ENCODE peak calls at places on chromosomes 16 and 17, in ten cellular contexts. O is NB4; R is activated CD4-positive, alpha-beta T cell treated with anti-CD3 and anti-CD28 coated beads, Interleukin-2, amount 10 ng/mL, durations not matched to agents 7 days and 5 days; C is stimulated activated CD4-positive, alpha-beta T cell treated with anti-CD3 and anti-CD28 coated beads, Interleukin-1b, Interleukin-23, amount 100 ng/mL, for 1 hour; P is activated effector memory CD4-positive, alpha-beta T cell treated with anti-CD3 and anti-CD28 coated beads, Interleukin-2, amount 50 U/mL, for 16 hours; I is EL; B is epithelial cell of esophagus; U is AG04450; F is suprapubic skin; G is heart left ventricle. M is an unnamed sample.
A peak's percentile ranks its signal among the peaks of the same experiment; 100 is the strongest.

GRCh38 chr17:79224903-79225302 is 150.3 kb downstream of the ENGASE start:
- DNase-seq in B (no peak), R (no peak), I (no peak), F (no peak), C (no peak), G (no peak), O (no peak), P (no peak), U (no peak), M (no peak)

GRCh38 chr16:27918755-27919154 is 144.8 kb downstream of the GSG1L start:
- DNase-seq in G (no peak), I (peak; percentile 15), R (no peak), O (no peak), P (no peak), B (peak; percentile 5), F (no peak), U (no peak), C (no peak), M (no peak)

GRCh38 chr17:8801135-8801840 is 2.1 kb upstream of the MFSD6L start:
- DNase-seq in I (no peak), G (no peak), C (no peak), B (no peak), O (no peak), U (no peak), P (no peak), R (no peak), F (no peak), M (no peak)

GRCh38 chr16:47129755-47130435 is 13.8 kb downstream of the NETO2 start:
- DNase-seq in I (no peak), B (no peak), G (no peak), F (no peak), C (no peak), R (no peak), U (no peak), P (no peak), O (no peak), M (no peak)

GRCh38 chr16:49766280-49766679 is 89.6 kb downstream of the ZNF423 start:
- DNase-seq in R (no peak), I (no peak), P (no peak), F (no peak), O (no peak), B (no peak), U (no peak), C (no peak), G (no peak), M (no peak)

GRCh38 chr17:58189436-58190146 is 2.9 kb upstream of the EPX start:
- DNase-seq in G (no peak), C (no peak), I (peak; percentile 87), B (peak; percentile 85), O (peak; percentile 64), R (no peak), F (no peak), P (no peak), U (peak; percentile 23), M (no peak)

GRCh38 chr17:45430006-45430737 is 2.5 kb downstream of the ARHGAP27 start:
- DNase-seq in I (no peak), G (no peak), P (peak; percentile 55), B (no peak), U (no peak), O (no peak), C (no peak), R (no peak), F (no peak), M (peak; percentile 84)

GRCh38 chr16:84090212-84090611 is 26.5 kb downstream of the MBTPS1 start:
- DNase-seq in G (no peak), I (no peak), U (no peak), C (no peak), P (no peak), F (no peak), R (peak; percentile 20), O (no peak), B (no peak), M (no peak)

GRCh38 chr17:51165680-51166197 is 472 bp upstream of the NME2 start:
- DNase-seq in C (no peak), F (no peak), R (no peak), O (no peak), B (peak; percentile 42), P (no peak), G (peak; percentile 36), I (peak; percentile 35), U (no peak), M (no peak)

GRCh38 chr17:21186399-21187187 is 27.4 kb downstream of the TMEM11 start:
- DNase-seq in F (no peak), R (no peak), O (no peak), U (no peak), I (no peak), G (no peak), B (no peak), P (no peak), C (no peak), M (no peak)

GRCh38 chr16:21186326-21186691 is 25.1 kb downstream of the ZP2 start:
- DNase-seq in I (no peak), F (no peak), R (no peak), C (no peak), B (no peak), O (no peak), U (no peak), G (no peak), P (no peak), M (no peak)

GRCh38 chr16:57630931-57631845 is 2.8 kb downstream of the ADGRG1 start:
- DNase-seq in B (no peak), G (no peak), O (no peak), R (no peak), I (no peak), P (no peak), C (no peak), F (no peak), U (no peak), M (no peak)

M was measured in spleen.